ENCODE peak calls at places on chromosomes 1 and 21, in ten cellular contexts. K is EL, H is foreskin melanocyte, V is neural crest cell, P is transverse colon, N is anterior cingulate cortex, C is NCI-H2081, L is AG09319, U is GDM1, W is kidney glomerular epithelial cell. Z is an unnamed sample.
A peak's percentile ranks its signal among the peaks of the same experiment; 100 is the strongest.

GRCh38 chr1:43414634-43415223 is 25.0 kb downstream of the SZT2 start:
- DNase-seq in K (peak; percentile 56), H (peak; percentile 15), V (peak; percentile 58), P (peak; percentile 66), N (peak; percentile 2), C (peak; percentile 56), L (no peak), U (peak; percentile 33), W (peak; percentile 2), Z (peak; percentile 61)

GRCh38 chr21:25103500-25104207 is 503.6 kb downstream of the MRPL39 start:
- DNase-seq in K (no peak), H (no peak), V (no peak), P (no peak), N (no peak), C (no peak), L (no peak), U (no peak), W (no peak), Z (no peak)

GRCh38 chr1:245156736-245157505 is 2.1 kb downstream of the KIF26B start:
- DNase-seq in K (peak; percentile 25), H (no peak), V (no peak), P (no peak), N (no peak), C (peak; percentile 60), L (no peak), U (no peak), W (no peak), Z (peak; percentile 58)

GRCh38 chr1:12615166-12615915 is 2.7 kb downstream of the DHRS3 start:
- DNase-seq in K (no peak), H (no peak), V (no peak), P (no peak), N (peak; percentile 33), C (no peak), L (no peak), U (no peak), W (no peak), Z (no peak)

GRCh38 chr1:223811634-223812101 is 34.1 kb downstream of the TP53BP2 start:
- DNase-seq in K (peak; percentile 48), H (peak; percentile 40), V (no peak), P (no peak), N (no peak), C (peak; percentile 34), L (no peak), U (peak; percentile 3), W (peak; percentile 36), Z (peak; percentile 21)

GRCh38 chr1:154703207-154703606 is 95.2 kb upstream of the ADAR start:
- DNase-seq in K (no peak), H (no peak), V (no peak), P (no peak), N (no peak), C (no peak), L (no peak), U (no peak), W (no peak), Z (no peak)

GRCh38 chr1:90717665-90718410 is 736 bp upstream of the BARHL2 start:
- DNase-seq in K (no peak), H (no peak), V (no peak), P (peak; percentile 42), N (no peak), C (peak; percentile 66), L (no peak), U (no peak), W (no peak), Z (peak; percentile 49)

GRCh38 chr1:2592672-2593071 is 6.1 kb downstream of the PRXL2B start:
- DNase-seq in K (no peak), H (no peak), V (no peak), P (peak; percentile 67), N (no peak), C (no peak), L (no peak), U (no peak), W (no peak), Z (no peak)

GRCh38 chr1:211200311-211200710 is 58.9 kb upstream of the RCOR3 start:
- DNase-seq in K (no peak), H (no peak), V (no peak), P (no peak), N (no peak), C (no peak), L (no peak), U (no peak), W (no peak), Z (no peak)

GRCh38 chr21:43916691-43917514 is 51.9 kb downstream of the AGPAT3 start:
- DNase-seq in K (no peak), H (no peak), V (no peak), P (no peak), N (no peak), C (no peak), L (no peak), U (peak; percentile 20), W (no peak), Z (no peak)

GRCh38 chr1:116853680-116854191 is 56.0 kb upstream of the PTGFRN start:
- DNase-seq in K (peak; percentile 84), H (peak; percentile 25), V (no peak), P (peak; percentile 49), N (no peak), C (peak; percentile 76), L (no peak), U (no peak), W (peak; percentile 85), Z (peak; percentile 18)

GRCh38 chr1:90706437-90707362 is 10.4 kb downstream of the BARHL2 start:
- DNase-seq in K (no peak), H (no peak), V (no peak), P (no peak), N (peak; percentile 13), C (no peak), L (no peak), U (no peak), W (no peak), Z (no peak)

GRCh38 chr1:44587796-44588460 is 86.4 kb downstream of the TMEM53 start:
- DNase-seq in K (no peak), H (no peak), V (no peak), P (peak; percentile 65), N (no peak), C (peak; percentile 60), L (no peak), U (no peak), W (no peak), Z (no peak)

GRCh38 chr1:108016451-108016920 is 51.5 kb upstream of the VAV3 start:
- DNase-seq in K (peak; percentile 31), H (no peak), V (no peak), P (no peak), N (no peak), C (no peak), L (no peak), U (peak; percentile 68), W (peak; percentile 89), Z (peak; percentile 16)

GRCh38 chr1:221724931-221725605 is 16.8 kb downstream of the DUSP10 start:
- DNase-seq in K (peak; percentile 72), H (no peak), V (no peak), P (peak; percentile 21), N (no peak), C (no peak), L (no peak), U (no peak), W (peak; percentile 92), Z (no peak)

GRCh38 chr1:53957231-53957818 is 11.2 kb downstream of the LRRC42 start:
- DNase-seq in K (peak; percentile 85), H (no peak), V (no peak), P (no peak), N (no peak), C (peak; percentile 46), L (no peak), U (no peak), W (peak; percentile 58), Z (no peak)

GRCh38 chr1:226603030-226603960 is 54.7 kb downstream of the STUM start:
- DNase-seq in K (peak; percentile 58), H (peak; percentile 54), V (no peak), P (peak; percentile 40), N (peak; percentile 26), C (peak; percentile 26), L (peak; percentile 39), U (no peak), W (no peak), Z (no peak)

GRCh38 chr1:24074817-24075725 is 36.9 kb downstream of the MYOM3 start:
- DNase-seq in K (no peak), H (no peak), V (no peak), P (no peak), N (no peak), C (no peak), L (no peak), U (no peak), W (no peak), Z (no peak)

GRCh38 chr1:27979151-27979858 is 19.5 kb downstream of the XKR8 start:
- DNase-seq in K (peak; percentile 62), H (peak; percentile 29), V (no peak), P (no peak), N (no peak), C (no peak), L (peak; percentile 61), U (peak; percentile 52), W (peak; percentile 62), Z (peak; percentile 12)

GRCh38 chr1:40763742-40764532 is 19.6 kb upstream of the KCNQ4 start:
- DNase-seq in K (no peak), H (no peak), V (no peak), P (no peak), N (no peak), C (no peak), L (no peak), U (no peak), W (no peak), Z (no peak)